ENCODE peak calls at places on chromosome 22, in six cellular contexts. One of them, this sample, is unnamed.

GRCh38 chr22:33018232-33018864 is 39.8 kb downstream of the SYN3 start:
- DNase-seq in fibroblast of lung: peak
- DNase-seq in BJ: no peak
- DNase-seq in PC-3: peak
- DNase-seq in BE2C: peak
- DNase-seq in AG04449: no peak
- DNase-seq in this sample: peak

GRCh38 chr22:37623075-37624016 is 14.7 kb downstream of the GGA1 start:
- DNase-seq in PC-3: peak
- DNase-seq in BJ: no peak
- DNase-seq in BE2C: peak
- DNase-seq in fibroblast of lung: peak
- DNase-seq in AG04449: no peak
- DNase-seq in this sample: peak

GRCh38 chr22:43338766-43339345 is 4.3 kb downstream of the SCUBE1 start:
- DNase-seq in BE2C: no peak
- DNase-seq in BJ: no peak
- DNase-seq in AG04449: no peak
- DNase-seq in PC-3: no peak
- DNase-seq in fibroblast of lung: no peak
- DNase-seq in this sample: no peak

GRCh38 chr22:42711895-42712837 is 8.5 kb downstream of the A4GALT start:
- DNase-seq in AG04449: no peak
- DNase-seq in fibroblast of lung: no peak
- DNase-seq in PC-3: no peak
- DNase-seq in BE2C: no peak
- DNase-seq in BJ: no peak
- DNase-seq in this sample: no peak

GRCh38 chr22:25709758-25710157 is 32.2 kb upstream of the MYO18B start:
- DNase-seq in PC-3: no peak
- DNase-seq in BJ: no peak
- DNase-seq in fibroblast of lung: no peak
- DNase-seq in AG04449: no peak
- DNase-seq in BE2C: no peak
- DNase-seq in this sample: no peak

GRCh38 chr22:23565288-23565941 is 14.7 kb downstream of the IGLL1 start:
- DNase-seq in BE2C: no peak
- DNase-seq in PC-3: no peak
- DNase-seq in AG04449: no peak
- DNase-seq in BJ: no peak
- DNase-seq in fibroblast of lung: no peak
- DNase-seq in this sample: peak

GRCh38 chr22:41589260-41589600 is 410 bp downstream of the PMM1 start:
- DNase-seq in AG04449: no peak
- DNase-seq in PC-3: no peak
- DNase-seq in BE2C: peak
- DNase-seq in fibroblast of lung: no peak
- DNase-seq in BJ: no peak
- DNase-seq in this sample: no peak

GRCh38 chr22:32103648-32104326 is 55.3 kb downstream of the C22orf42 start:
- DNase-seq in BJ: no peak
- DNase-seq in AG04449: no peak
- DNase-seq in fibroblast of lung: peak
- DNase-seq in PC-3: peak
- DNase-seq in BE2C: no peak
- DNase-seq in this sample: no peak

GRCh38 chr22:26483043-26483438 is 542 bp downstream of the HPS4 start:
- DNase-seq in BJ: no peak
- DNase-seq in AG04449: no peak
- DNase-seq in fibroblast of lung: peak
- DNase-seq in PC-3: no peak
- DNase-seq in BE2C: no peak
- DNase-seq in this sample: no peak

GRCh38 chr22:47599753-47600152 is 837.3 kb downstream of the TBC1D22A start:
- DNase-seq in fibroblast of lung: no peak
- DNase-seq in BJ: no peak
- DNase-seq in AG04449: no peak
- DNase-seq in BE2C: no peak
- DNase-seq in PC-3: no peak
- DNase-seq in this sample: peak

GRCh38 chr22:29146101-29146560 is 59.6 kb upstream of the EMID1 start:
- DNase-seq in AG04449: no peak
- DNase-seq in fibroblast of lung: no peak
- DNase-seq in PC-3: no peak
- DNase-seq in BE2C: no peak
- DNase-seq in BJ: no peak
- DNase-seq in this sample: no peak

GRCh38 chr22:44659140-44659539 is 42.9 kb upstream of the PRR5 start:
- DNase-seq in fibroblast of lung: no peak
- DNase-seq in BJ: no peak
- DNase-seq in AG04449: no peak
- DNase-seq in PC-3: no peak
- DNase-seq in BE2C: peak
- DNase-seq in this sample: no peak

GRCh38 chr22:32200752-32201151 is 4.1 kb downstream of the RFPL2 start:
- DNase-seq in BE2C: no peak
- DNase-seq in BJ: no peak
- DNase-seq in PC-3: no peak
- DNase-seq in AG04449: no peak
- DNase-seq in fibroblast of lung: no peak
- DNase-seq in this sample: no peak

GRCh38 chr22:42983470-42983869 is 31.5 kb downstream of the PACSIN2 start:
- DNase-seq in fibroblast of lung: no peak
- DNase-seq in PC-3: no peak
- DNase-seq in BJ: no peak
- DNase-seq in AG04449: no peak
- DNase-seq in BE2C: no peak
- DNase-seq in this sample: no peak

GRCh38 chr22:22914726-22915669 is 27.4 kb downstream of the IGLL5 start:
- DNase-seq in BE2C: no peak
- DNase-seq in PC-3: no peak
- DNase-seq in fibroblast of lung: no peak
- DNase-seq in AG04449: no peak
- DNase-seq in BJ: no peak
- DNase-seq in this sample: no peak

GRCh38 chr22:50621491-50621880 is 6.5 kb downstream of the ARSA start:
- DNase-seq in BE2C: no peak
- DNase-seq in fibroblast of lung: no peak
- DNase-seq in PC-3: no peak
- DNase-seq in AG04449: no peak
- DNase-seq in BJ: no peak
- DNase-seq in this sample: no peak

GRCh38 chr22:25745341-25746011 is 3.5 kb downstream of the MYO18B start:
- DNase-seq in AG04449: peak
- DNase-seq in BE2C: no peak
- DNase-seq in BJ: peak
- DNase-seq in fibroblast of lung: peak
- DNase-seq in PC-3: no peak
- DNase-seq in this sample: no peak

GRCh38 chr22:42724062-42724461 is 3.4 kb upstream of the A4GALT start:
- DNase-seq in fibroblast of lung: no peak
- DNase-seq in AG04449: no peak
- DNase-seq in PC-3: no peak
- DNase-seq in BE2C: no peak
- DNase-seq in BJ: no peak
- DNase-seq in this sample: no peak

GRCh38 chr22:50308597-50308935 is 1.1 kb upstream of the PLXNB2 start:
- DNase-seq in fibroblast of lung: peak
- DNase-seq in PC-3: no peak
- DNase-seq in BE2C: no peak
- DNase-seq in BJ: peak
- DNase-seq in AG04449: no peak
- DNase-seq in this sample: peak

GRCh38 chr22:37549704-37550059 is 10.6 kb upstream of the CDC42EP1 start:
- DNase-seq in BE2C: no peak
- DNase-seq in PC-3: no peak
- DNase-seq in BJ: no peak
- DNase-seq in fibroblast of lung: peak
- DNase-seq in AG04449: no peak
- DNase-seq in this sample: no peak

GRCh38 chr22:16914006-16914405 is 88.8 kb upstream of the XKR3 start:
- DNase-seq in fibroblast of lung: no peak
- DNase-seq in PC-3: no peak
- DNase-seq in BJ: no peak
- DNase-seq in AG04449: no peak
- DNase-seq in BE2C: no peak
- DNase-seq in this sample: no peak

GRCh38 chr22:43236401-43237166 is 49.6 kb upstream of the TTLL12 start:
- DNase-seq in BJ: no peak
- DNase-seq in BE2C: no peak
- DNase-seq in AG04449: no peak
- DNase-seq in PC-3: no peak
- DNase-seq in fibroblast of lung: no peak
- DNase-seq in this sample: no peak

GRCh38 chr22:29375436-29376076 is 12.8 kb downstream of the AP1B1 start:
- DNase-seq in PC-3: no peak
- DNase-seq in AG04449: no peak
- DNase-seq in fibroblast of lung: peak
- DNase-seq in BE2C: no peak
- DNase-seq in BJ: no peak
- DNase-seq in this sample: no peak

GRCh38 chr22:25406510-25407210 is 157.8 kb upstream of the GRK3 start:
- DNase-seq in fibroblast of lung: no peak
- DNase-seq in BJ: no peak
- DNase-seq in BE2C: no peak
- DNase-seq in PC-3: no peak
- DNase-seq in AG04449: no peak
- DNase-seq in this sample: no peak

GRCh38 chr22:18077087-18077638 is 627 bp upstream of the PEX26 start:
- DNase-seq in AG04449: no peak
- DNase-seq in fibroblast of lung: no peak
- DNase-seq in BE2C: no peak
- DNase-seq in PC-3: no peak
- DNase-seq in BJ: no peak
- DNase-seq in this sample: no peak

GRCh38 chr22:18079706-18080230 is 2.0 kb downstream of the PEX26 start:
- DNase-seq in fibroblast of lung: no peak
- DNase-seq in BE2C: no peak
- DNase-seq in AG04449: no peak
- DNase-seq in PC-3: no peak
- DNase-seq in BJ: no peak
- DNase-seq in this sample: no peak

GRCh38 chr22:18077639-18078328 is at the start of gene PEX26:
- DNase-seq in PC-3: peak
- DNase-seq in fibroblast of lung: peak
- DNase-seq in BJ: peak
- DNase-seq in AG04449: no peak
- DNase-seq in BE2C: peak
- DNase-seq in this sample: peak

GRCh38 chr22:18076060-18076497 is 1.7 kb upstream of the PEX26 start:
- DNase-seq in BJ: peak
- DNase-seq in fibroblast of lung: peak
- DNase-seq in BE2C: peak
- DNase-seq in PC-3: peak
- DNase-seq in AG04449: no peak
- DNase-seq in this sample: peak

GRCh38 chr22:18078329-18079041 is 695 bp downstream of the PEX26 start:
- DNase-seq in AG04449: no peak
- DNase-seq in BJ: no peak
- DNase-seq in fibroblast of lung: peak
- DNase-seq in BE2C: peak
- DNase-seq in PC-3: peak
- DNase-seq in this sample: peak
- TF ChIP-seq CTCF in AG04449: no peak
- TF ChIP-seq CTCF in BJ: peak
- TF ChIP-seq CTCF in fibroblast of lung: no peak
- TF ChIP-seq CTCF in BE2C: no peak
- TF ChIP-seq CTCF in PC-3: peak
- TF ChIP-seq CTCF in this sample: no peak

DNA sequence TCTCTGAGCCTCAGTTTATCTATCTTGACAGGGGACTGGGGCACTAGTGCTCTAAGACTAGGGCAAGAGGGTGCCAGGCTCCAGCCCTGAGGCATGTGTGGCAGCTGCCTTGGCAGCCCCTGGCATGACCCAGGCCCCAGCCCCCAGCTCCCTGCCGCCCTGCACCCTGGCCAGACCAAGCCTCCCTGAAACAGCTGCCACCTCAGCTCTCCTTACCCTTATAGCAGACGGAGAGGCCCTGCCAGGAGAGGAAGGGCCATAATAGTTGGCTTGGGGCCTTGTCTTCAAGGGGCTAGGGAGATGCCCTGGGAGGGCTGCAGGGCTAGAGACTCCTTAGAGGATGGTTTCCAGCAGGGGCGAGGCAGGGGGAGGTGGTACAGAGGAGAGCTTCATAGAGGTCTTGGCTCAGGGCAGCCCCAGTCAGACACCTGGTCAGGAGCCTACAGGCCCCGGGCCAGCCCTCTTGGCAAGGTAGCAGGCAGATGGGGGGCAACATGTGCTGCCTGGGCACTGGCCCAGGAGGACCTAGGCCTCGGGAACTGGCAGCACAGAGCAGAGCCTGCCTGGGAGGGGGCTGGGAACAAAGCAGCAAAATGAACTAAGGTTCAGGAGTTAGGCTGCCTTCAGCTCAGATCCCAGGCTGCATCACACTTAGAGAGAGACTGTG is 13.0 kb downstream of the SMTN start:
- DNase-seq in fibroblast of lung: no peak
- DNase-seq in BJ: no peak
- DNase-seq in AG04449: no peak
- DNase-seq in PC-3: no peak
- DNase-seq in BE2C: no peak
- DNase-seq in this sample: no peak
- H3K4me3 ChIP-seq in fibroblast of lung: no peak
- H3K4me3 ChIP-seq in BJ: no peak
- H3K4me3 ChIP-seq in AG04449: no peak
- H3K4me3 ChIP-seq in PC-3: no peak
- H3K4me3 ChIP-seq in BE2C: no peak
- H3K4me3 ChIP-seq in this sample: no peak

DNA sequence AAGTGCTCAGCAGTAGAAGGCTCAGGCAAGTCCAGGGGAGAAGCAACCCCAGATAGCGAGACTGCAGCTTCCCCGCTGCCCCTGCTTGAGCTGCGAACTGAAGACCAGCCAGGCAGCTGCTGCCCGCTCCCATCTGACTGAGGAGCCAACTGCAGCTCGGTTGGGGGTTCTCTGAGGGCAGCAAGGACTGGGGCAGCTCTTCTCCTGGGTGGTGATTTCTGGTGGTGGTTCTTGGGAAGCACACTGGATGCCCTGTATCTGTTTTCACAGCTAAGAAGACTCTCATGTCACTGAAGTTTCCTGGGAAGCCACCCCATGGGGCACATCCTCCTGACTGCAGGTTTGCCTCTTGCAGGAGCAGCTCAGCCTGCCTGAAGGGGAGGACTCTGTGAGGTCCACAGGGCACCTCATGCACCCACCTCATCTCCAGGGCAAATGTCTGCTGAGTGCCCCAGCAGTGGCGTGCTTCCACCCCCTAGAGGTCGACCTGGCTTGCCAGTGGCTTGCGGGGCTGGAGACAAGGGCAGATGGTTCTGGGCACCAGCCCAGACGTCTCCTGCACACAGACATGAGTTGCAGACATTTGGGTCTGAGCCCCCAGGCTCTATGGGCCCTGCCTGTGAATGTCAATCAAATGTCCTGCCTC is 801.1 kb downstream of the BRD1 start:
- DNase-seq in AG04449: no peak
- DNase-seq in PC-3: no peak
- DNase-seq in BJ: no peak
- DNase-seq in BE2C: no peak
- DNase-seq in fibroblast of lung: no peak
- DNase-seq in this sample: peak
- TF ChIP-seq CTCF in AG04449: no peak
- TF ChIP-seq CTCF in PC-3: no peak
- TF ChIP-seq CTCF in BJ: no peak
- TF ChIP-seq CTCF in BE2C: no peak
- TF ChIP-seq CTCF in fibroblast of lung: no peak
- TF ChIP-seq CTCF in this sample: peak

GRCh38 chr22:46409631-46410210 is 74.2 kb downstream of the TRMU start:
- DNase-seq in BJ: no peak
- DNase-seq in PC-3: no peak
- DNase-seq in BE2C: no peak
- DNase-seq in AG04449: no peak
- DNase-seq in fibroblast of lung: no peak
- DNase-seq in this sample: no peak
- H3K4me3 ChIP-seq in BJ: no peak
- H3K4me3 ChIP-seq in PC-3: no peak
- H3K4me3 ChIP-seq in BE2C: no peak
- H3K4me3 ChIP-seq in AG04449: no peak
- H3K4me3 ChIP-seq in fibroblast of lung: no peak
- H3K4me3 ChIP-seq in this sample: no peak